ENCODE peak calls at places on chromosomes 5 and 9, in nine cellular contexts. E is stimulated activated CD4-positive, alpha-beta T cell treated with anti-CD3 and anti-CD28 coated beads, Interleukin-12 subunit alpha, Interleukin-12 subunit beta, amount 100 ng/mL, for 4 hours; W is fibroblast of the aortic adventitia; M is AG20443; H is T-helper 9 cell; J is NCI-H524 treated with DMSO at 0.1 percent for 48 hours; K is activated naive CD4-positive, alpha-beta T cell treated with Interleukin-2 at 50 U/mL for 16 hours; Q is uterus; T is amniotic epithelial cell. B is an unnamed sample.

GRCh38 chr5:150109921-150110320 is 23.6 kb upstream of the CSF1R start:
- DNase-seq in W (no peak), T (no peak), K (no peak), J (no peak), Q (peak; percentile 7), M (no peak), E (no peak), H (no peak), B (peak; percentile 40)

GRCh38 chr5:83470920-83471404 is 582 bp upstream of the VCAN start:
- DNase-seq in J (no peak), M (no peak), H (no peak), Q (peak; percentile 14), K (no peak), E (no peak), T (no peak), W (peak; percentile 31), B (no peak)

GRCh38 chr5:180852510-180852909 is 8.6 kb downstream of the ZFP62 start:
- DNase-seq in W (peak; percentile 24), E (no peak), H (no peak), J (no peak), Q (no peak), K (no peak), M (no peak), T (no peak), B (no peak)

GRCh38 chr5:134438641-134439621 is 27.2 kb upstream of the CDKN2AIPNL start:
- DNase-seq in T (peak; percentile 91), K (no peak), Q (peak; percentile 89), M (peak; percentile 91), W (peak; percentile 100), E (no peak), J (no peak), H (no peak), B (no peak)

GRCh38 chr9:86135374-86135773 is 36.0 kb upstream of the GOLM1 start:
- DNase-seq in W (no peak), K (no peak), J (no peak), Q (no peak), H (no peak), T (no peak), M (no peak), E (no peak), B (no peak)

GRCh38 chr5:158224200-158224599 is 365.3 kb upstream of the CLINT1 start:
- DNase-seq in T (no peak), M (no peak), K (no peak), H (no peak), J (no peak), W (no peak), Q (no peak), E (no peak), B (no peak)

GRCh38 chr5:179123491-179124328 is 63.5 kb downstream of the ZNF354C start:
- DNase-seq in T (peak; percentile 1), K (no peak), H (no peak), Q (no peak), E (no peak), M (no peak), J (no peak), W (no peak), B (no peak)

GRCh38 chr9:20227166-20227874 is 395.0 kb downstream of the MLLT3 start:
- DNase-seq in H (no peak), W (peak; percentile 2), T (peak; percentile 41), M (no peak), Q (no peak), E (no peak), K (no peak), J (no peak), B (no peak)

GRCh38 chr5:126540631-126541030 is 54.4 kb downstream of the ALDH7A1 start:
- DNase-seq in T (no peak), E (no peak), J (no peak), M (no peak), H (no peak), Q (no peak), W (no peak), K (no peak), B (no peak)

GRCh38 chr9:35682083-35682482 is 7.6 kb downstream of the TPM2 start:
- DNase-seq in K (no peak), T (peak; percentile 45), M (no peak), J (no peak), W (no peak), H (no peak), E (no peak), Q (no peak), B (no peak)

GRCh38 chr9:18673179-18673578 is 199.2 kb downstream of the ADAMTSL1 start:
- DNase-seq in J (no peak), H (no peak), M (no peak), K (no peak), Q (no peak), W (no peak), E (no peak), T (no peak), B (no peak)

GRCh38 chr9:72038408-72038807 is 22.0 kb downstream of the C9orf57 start:
- DNase-seq in H (no peak), W (no peak), J (no peak), E (no peak), M (no peak), K (no peak), T (no peak), Q (no peak), B (no peak)

GRCh38 chr5:144198386-144198785 is 27.7 kb downstream of the KCTD16 start:
- DNase-seq in H (no peak), W (peak; percentile 28), J (no peak), M (peak; percentile 17), E (no peak), T (peak; percentile 70), Q (no peak), K (no peak), B (no peak)

GRCh38 chr9:35071814-35072460 is 488 bp downstream of the VCP start:
- DNase-seq in E (peak; percentile 70), M (peak; percentile 91), W (peak; percentile 83), Q (peak; percentile 79), T (peak; percentile 82), H (peak; percentile 62), K (peak; percentile 75), J (no peak), B (peak; percentile 62)

GRCh38 chr9:94156549-94157407 is 72.5 kb downstream of the PTPDC1 start:
- DNase-seq in Q (peak; percentile 55), E (no peak), T (peak; percentile 75), K (no peak), M (peak; percentile 46), W (peak; percentile 78), H (no peak), J (no peak), B (no peak)

GRCh38 chr9:106860731-106861584 is 2.0 kb upstream of the ZNF462 start:
- DNase-seq in K (no peak), J (no peak), Q (peak; percentile 56), T (peak; percentile 27), M (peak; percentile 30), H (no peak), W (peak; percentile 43), E (no peak), B (no peak)

GRCh38 chr5:1765141-1765879 is 34.3 kb downstream of the MRPL36 start:
- DNase-seq in T (no peak), E (no peak), Q (peak; percentile 2), J (no peak), K (no peak), H (no peak), W (no peak), M (no peak), B (no peak)

GRCh38 chr5:159833846-159834245 is 82.4 kb upstream of the ADRA1B start:
- DNase-seq in Q (no peak), K (no peak), W (no peak), T (no peak), H (no peak), E (no peak), M (no peak), J (no peak), B (no peak)

GRCh38 chr9:17057729-17058128 is 77.1 kb upstream of the CNTLN start:
- DNase-seq in K (no peak), T (no peak), E (no peak), H (no peak), W (no peak), Q (no peak), J (no peak), M (no peak), B (no peak)

GRCh38 chr5:168300377-168301182 is 9.1 kb downstream of the WWC1 start:
- DNase-seq in J (no peak), W (no peak), E (no peak), T (no peak), K (no peak), Q (no peak), M (no peak), H (no peak), B (no peak)

GRCh38 chr5:68303038-68303738 is 87.6 kb downstream of the PIK3R1 start:
- DNase-seq in J (no peak), K (no peak), E (no peak), M (no peak), W (no peak), T (peak; percentile 59), H (no peak), Q (no peak), B (no peak)

GRCh38 chr9:127128341-127129072 is 6.1 kb upstream of the ANGPTL2 start:
- DNase-seq in H (no peak), M (peak; percentile 36), T (no peak), W (peak; percentile 54), K (no peak), J (peak; percentile 85), E (no peak), Q (peak; percentile 66), B (no peak)

GRCh38 chr9:130960522-130961378 is 21.7 kb upstream of the FIBCD1 start:
- DNase-seq in W (no peak), M (no peak), T (no peak), E (no peak), J (no peak), K (no peak), Q (no peak), H (no peak), B (no peak)

GRCh38 chr5:60827201-60827600 is 16.9 kb downstream of the ELOVL7 start:
- DNase-seq in M (no peak), E (no peak), W (no peak), Q (no peak), K (no peak), H (no peak), T (no peak), J (no peak), B (no peak)

GRCh38 chr9:123316053-123316718 is 39.8 kb upstream of the CRB2 start:
- DNase-seq in E (no peak), W (no peak), K (no peak), T (no peak), Q (no peak), H (no peak), M (no peak), J (no peak), B (no peak)

GRCh38 chr9:27528886-27529315 is 713 bp downstream of the MOB3B start:
- DNase-seq in E (peak; percentile 38), W (peak; percentile 3), H (peak; percentile 25), K (peak; percentile 48), T (no peak), J (no peak), M (peak; percentile 30), Q (peak; percentile 68), B (no peak)

GRCh38 chr9:135363556-135363955 is 116.0 kb upstream of the PPP1R26 start:
- DNase-seq in W (no peak), K (no peak), M (no peak), J (peak; percentile 95), H (no peak), T (no peak), E (no peak), Q (no peak), B (no peak)

GRCh38 chr9:116061546-116062205 is 91.9 kb upstream of the PAPPA start:
- DNase-seq in T (peak; percentile 46), E (no peak), K (no peak), H (no peak), Q (no peak), W (no peak), M (no peak), J (no peak), B (no peak)

B was measured in HCT116.